ENCODE peak calls at places on chromosomes 12 and 14, in six cellular contexts. G is prostate gland, M is IMR-90, I is stomach, W is endothelial cell of umbilical vein, Z is body of pancreas. Q is an unnamed sample.

GRCh38 chr12:12017135-12017581 is 53.6 kb upstream of the BCL2L14 start:
- DNase-seq in G (peak), M (no peak), I (no peak), W (no peak), Z (no peak), Q (no peak)

GRCh38 chr14:74792249-74793039 is 29.3 kb downstream of the YLPM1 start:
- DNase-seq in G (no peak), M (peak), I (no peak), W (peak), Z (no peak), Q (no peak)

GRCh38 chr14:104219731-104220224 is 81.4 kb downstream of the KIF26A start:
- DNase-seq in G (no peak), M (no peak), I (no peak), W (no peak), Z (no peak), Q (no peak)

GRCh38 chr12:64669270-64669842 is 59.1 kb downstream of the RASSF3 start:
- DNase-seq in G (no peak), M (peak), I (peak), W (peak), Z (peak), Q (peak)

GRCh38 chr12:48441122-48441521 is 31.2 kb upstream of the ANP32D start:
- DNase-seq in G (no peak), M (no peak), I (no peak), W (peak), Z (no peak), Q (no peak)

GRCh38 chr12:121550974-121551631 is 29.7 kb downstream of the KDM2B start:
- DNase-seq in G (no peak), M (no peak), I (no peak), W (no peak), Z (no peak), Q (no peak)

GRCh38 chr12:69096669-69097364 is 142.6 kb upstream of the CPSF6 start:
- DNase-seq in G (no peak), M (no peak), I (no peak), W (peak), Z (no peak), Q (no peak)

GRCh38 chr12:94510128-94510527 is 50.5 kb upstream of the CEP83 start:
- DNase-seq in G (no peak), M (no peak), I (no peak), W (no peak), Z (no peak), Q (no peak)

GRCh38 chr12:5840900-5841299 is 104.2 kb downstream of the ANO2 start:
- DNase-seq in G (no peak), M (no peak), I (no peak), W (no peak), Z (no peak), Q (no peak)

GRCh38 chr12:123398177-123398916 is 14.4 kb downstream of the KMT5A start:
- DNase-seq in G (peak), M (peak), I (peak), W (peak), Z (peak), Q (peak)

GRCh38 chr12:96876966-96877365 is 30.1 kb upstream of the NEDD1 start:
- DNase-seq in G (no peak), M (peak), I (no peak), W (no peak), Z (no peak), Q (no peak)

GRCh38 chr12:49091056-49091835 is 3.4 kb downstream of the DHH start:
- DNase-seq in G (no peak), M (no peak), I (no peak), W (no peak), Z (no peak), Q (peak)

GRCh38 chr14:70641548-70642312 is at the start of gene TTC9:
- DNase-seq in G (no peak), M (no peak), I (peak), W (no peak), Z (peak), Q (peak)

GRCh38 chr14:88729159-88729558 is 63.6 kb downstream of the EML5 start:
- DNase-seq in G (no peak), M (peak), I (no peak), W (no peak), Z (no peak), Q (no peak)

GRCh38 chr12:76025601-76026575 is 5.7 kb downstream of the PHLDA1 start:
- DNase-seq in G (no peak), M (peak), I (no peak), W (peak), Z (no peak), Q (no peak)

GRCh38 chr14:101019974-101020710 is 116.6 kb upstream of the RTL1 start:
- DNase-seq in G (no peak), M (no peak), I (peak), W (no peak), Z (no peak), Q (no peak)

GRCh38 chr12:3168775-3169221 is 91.6 kb downstream of the TSPAN9 start:
- DNase-seq in G (peak), M (peak), I (no peak), W (no peak), Z (peak), Q (no peak)

GRCh38 chr14:52222901-52223300 is 44.6 kb upstream of the PTGDR start:
- DNase-seq in G (no peak), M (no peak), I (no peak), W (no peak), Z (no peak), Q (no peak)

GRCh38 chr12:100565987-100566545 is 7.4 kb upstream of the GAS2L3 start:
- DNase-seq in G (no peak), M (no peak), I (no peak), W (no peak), Z (no peak), Q (no peak)

GRCh38 chr12:128069359-128069997 is 197.5 kb upstream of the TMEM132C start:
- DNase-seq in G (peak), M (peak), I (no peak), W (peak), Z (peak), Q (peak)

GRCh38 chr12:82650627-82651337 is 35.9 kb upstream of the TMTC2 start:
- DNase-seq in G (no peak), M (no peak), I (peak), W (peak), Z (no peak), Q (no peak)

GRCh38 chr14:95507174-95507573 is 9.3 kb downstream of the SYNE3 start:
- DNase-seq in G (peak), M (peak), I (peak), W (peak), Z (peak), Q (peak)

GRCh38 chr14:101721951-101722661 is 39.4 kb upstream of the PPP2R5C start:
- DNase-seq in G (peak), M (no peak), I (peak), W (peak), Z (no peak), Q (no peak)

GRCh38 chr12:116813271-116814041 is 67.8 kb downstream of the HRK start:
- DNase-seq in G (no peak), M (peak), I (no peak), W (no peak), Z (no peak), Q (no peak)

GRCh38 chr12:125092872-125093680 is 27.8 kb downstream of the AACS start:
- DNase-seq in G (no peak), M (peak), I (peak), W (no peak), Z (peak), Q (no peak)

GRCh38 chr14:29926701-29927595 is 699 bp downstream of the PRKD1 start:
- DNase-seq in G (peak), M (peak), I (peak), W (peak), Z (peak), Q (no peak)

GRCh38 chr14:24801024-24801423 is 167.0 kb upstream of the GZMB start:
- DNase-seq in G (no peak), M (no peak), I (no peak), W (no peak), Z (no peak), Q (no peak)

GRCh38 chr14:38481939-38482678 is 226.2 kb upstream of the CLEC14A start:
- DNase-seq in G (no peak), M (peak), I (no peak), W (no peak), Z (no peak), Q (peak)

GRCh38 chr14:51846631-51847488 is 13.6 kb upstream of the GNG2 start:
- DNase-seq in G (no peak), M (peak), I (peak), W (peak), Z (peak), Q (peak)

GRCh38 chr12:124020398-124021024 is 47.5 kb downstream of the ZNF664 start:
- DNase-seq in G (no peak), M (no peak), I (no peak), W (no peak), Z (no peak), Q (no peak)

GRCh38 chr14:90177537-90178189 is 78.7 kb upstream of the PSMC1 start:
- DNase-seq in G (no peak), M (peak), I (no peak), W (no peak), Z (no peak), Q (no peak)

GRCh38 chr12:124361074-124361965 is 66.4 kb downstream of the RFLNA start:
- DNase-seq in G (no peak), M (no peak), I (no peak), W (no peak), Z (peak), Q (no peak)

GRCh38 chr14:59278111-59278510 is 89.6 kb downstream of the DAAM1 start:
- DNase-seq in G (no peak), M (peak), I (no peak), W (peak), Z (no peak), Q (no peak)

GRCh38 chr14:100306506-100307214 is 416 bp upstream of the SLC25A29 start:
- DNase-seq in G (peak), M (peak), I (peak), W (peak), Z (peak), Q (peak)

GRCh38 chr14:70023871-70024270 is 144.7 kb downstream of the SMOC1 start:
- DNase-seq in G (no peak), M (peak), I (no peak), W (no peak), Z (no peak), Q (no peak)

GRCh38 chr14:77154421-77154820 is 12.8 kb upstream of the ZDHHC22 start:
- DNase-seq in G (no peak), M (no peak), I (no peak), W (no peak), Z (no peak), Q (no peak)

GRCh38 chr12:102917026-102917787 is at the start of gene PAH:
- DNase-seq in G (no peak), M (no peak), I (peak), W (no peak), Z (peak), Q (no peak)

GRCh38 chr12:79858518-79858917 is 76.4 kb downstream of the PPP1R12A start:
- DNase-seq in G (no peak), M (peak), I (no peak), W (no peak), Z (no peak), Q (no peak)

GRCh38 chr14:75715926-75716780 is 55.1 kb downstream of the TTLL5 start:
- DNase-seq in G (no peak), M (peak), I (no peak), W (no peak), Z (no peak), Q (no peak)

GRCh38 chr12:91094036-91094660 is 17.1 kb downstream of the LUM start:
- DNase-seq in G (no peak), M (peak), I (no peak), W (peak), Z (no peak), Q (no peak)

GRCh38 chr12:1594045-1594294 is 411 bp downstream of the FBXL14 start:
- DNase-seq in G (peak), M (no peak), I (peak), W (no peak), Z (peak), Q (no peak)
- TF ChIP-seq POLR2A in G (peak), M (no peak), I (no peak), W (no peak), Z (no peak), Q (no peak)

DNA sequence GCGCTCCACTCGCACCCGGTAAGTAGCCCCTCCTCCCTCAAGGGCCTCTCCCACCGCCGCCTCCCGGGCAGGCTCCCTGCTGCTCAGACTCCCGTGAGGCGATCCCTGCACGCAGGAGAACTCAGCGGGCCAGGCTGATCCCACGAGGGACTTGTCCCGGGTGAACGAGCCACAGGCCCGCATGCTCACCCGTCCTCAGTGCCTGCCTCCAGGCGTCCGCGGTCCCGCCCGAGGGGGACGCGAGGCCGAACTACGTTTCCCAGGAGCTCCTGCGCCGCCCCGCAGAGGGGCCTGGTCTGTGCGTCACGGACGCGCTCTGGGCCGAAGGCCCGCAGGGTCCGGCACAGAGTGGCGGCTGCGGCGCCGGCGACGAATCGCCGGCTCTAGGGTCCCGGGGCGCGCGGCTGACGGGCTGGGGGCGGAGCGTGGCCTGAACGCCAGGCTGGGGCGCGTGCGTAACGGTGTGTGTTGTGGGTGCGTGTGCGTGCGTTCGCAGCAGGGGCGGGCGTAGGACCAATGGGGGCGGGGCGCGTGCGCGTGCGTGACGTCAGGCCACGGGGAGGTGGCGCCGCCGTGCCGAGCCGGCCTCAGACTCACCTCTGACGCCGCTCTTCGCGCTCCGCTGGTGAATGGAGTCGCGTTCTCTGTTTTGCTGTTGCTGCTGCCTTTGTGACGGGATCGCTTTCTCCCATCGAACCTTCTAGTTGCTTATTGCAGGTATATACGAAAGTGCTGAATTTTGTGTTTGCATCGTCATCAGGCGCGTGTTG is at the start of the genes ZNF10 and ZNF891:
- DNase-seq in G (peak), M (peak), I (peak), W (peak), Z (peak), Q (peak)
- TF ChIP-seq POLR2A in G (peak), M (peak), I (peak), W (peak), Z (peak), Q (peak)

GRCh38 chr12:50609292-50609874 is 104.6 kb downstream of the DIP2B start:
- DNase-seq in G (no peak), M (no peak), I (no peak), W (no peak), Z (no peak), Q (no peak)

GRCh38 chr12:50603817-50604639 is 99.2 kb downstream of the DIP2B start:
- DNase-seq in G (no peak), M (peak), I (no peak), W (peak), Z (peak), Q (no peak)

GRCh38 chr12:50604640-50604920 is 99.8 kb downstream of the DIP2B start:
- DNase-seq in G (no peak), M (no peak), I (no peak), W (no peak), Z (no peak), Q (no peak)

GRCh38 chr12:50610171-50610570 is 105.4 kb downstream of the DIP2B start:
- DNase-seq in G (no peak), M (no peak), I (no peak), W (peak), Z (no peak), Q (no peak)

DNA sequence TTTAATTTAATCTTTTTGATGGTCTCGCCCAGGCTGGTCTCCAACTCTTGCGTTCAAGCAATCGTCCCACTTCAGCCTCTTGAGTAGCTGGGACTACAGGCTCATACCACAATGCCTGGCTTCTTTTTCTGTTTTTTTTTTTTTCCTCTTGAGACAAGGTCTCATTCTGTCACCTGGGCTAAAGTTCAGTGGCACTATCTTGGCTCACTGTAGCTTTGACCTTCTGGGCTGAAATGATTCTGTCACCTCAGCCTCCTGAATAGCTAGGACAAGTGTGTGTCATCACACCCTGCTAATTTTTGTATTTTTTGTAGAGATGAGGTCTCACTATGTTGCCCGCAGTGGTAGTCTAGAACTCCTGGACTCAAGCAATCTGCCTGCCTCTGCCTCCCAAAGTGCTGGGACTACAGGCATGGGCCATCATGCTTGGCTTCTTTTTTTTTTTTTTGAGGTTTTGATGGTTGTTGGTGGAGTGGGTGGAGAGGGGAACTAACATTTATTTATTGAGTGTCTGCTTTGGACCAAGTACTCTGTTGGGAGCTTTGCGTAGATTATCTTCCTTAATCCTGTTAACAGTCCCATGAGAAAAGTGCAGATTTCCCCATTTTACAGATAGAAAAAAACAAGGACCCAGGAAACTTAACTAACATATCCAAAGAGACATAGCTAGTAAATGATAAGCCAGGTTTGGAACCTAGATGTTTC is 102.0 kb downstream of the DIP2B start:
- DNase-seq in G (no peak), M (no peak), I (no peak), W (no peak), Z (no peak), Q (no peak)
- TF ChIP-seq POLR2A in G (no peak), M (no peak), I (no peak), W (no peak), Z (no peak), Q (no peak)

GRCh38 chr12:50103767-50104321 is at the start of gene GPD1:
- DNase-seq in G (peak), M (peak), I (peak), W (no peak), Z (peak), Q (peak)
- TF ChIP-seq POLR2A in G (peak), M (no peak), I (no peak), W (no peak), Z (peak), Q (no peak)

GRCh38 chr14:78897443-78897842 is 727.3 kb downstream of the NRXN3 start:
- DNase-seq in G (no peak), M (no peak), I (no peak), W (no peak), Z (no peak), Q (no peak)
- TF ChIP-seq POLR2A in G (no peak), M (no peak), I (no peak), W (no peak), Z (no peak), Q (no peak)

GRCh38 chr12:54360717-54361456 is 3.4 kb downstream of the GPR84 start:
- DNase-seq in G (peak), M (peak), I (peak), W (peak), Z (peak), Q (peak)

GRCh38 chr12:54359762-54360351 is 4.4 kb downstream of the GPR84 start:
- DNase-seq in G (no peak), M (no peak), I (no peak), W (no peak), Z (no peak), Q (no peak)

GRCh38 chr12:54358620-54358944 is 5.7 kb downstream of the GPR84 start:
- DNase-seq in G (no peak), M (no peak), I (no peak), W (no peak), Z (no peak), Q (no peak)

GRCh38 chr12:54357802-54358619 is 6.3 kb downstream of the GPR84 start:
- DNase-seq in G (no peak), M (no peak), I (no peak), W (peak), Z (no peak), Q (no peak)

GRCh38 chr12:54358945-54359761 is 5.1 kb downstream of the GPR84 start:
- DNase-seq in G (peak), M (peak), I (peak), W (peak), Z (peak), Q (peak)
- TF ChIP-seq POLR2A in G (peak), M (peak), I (no peak), W (peak), Z (peak), Q (no peak)

GRCh38 chr12:112243255-112243965 is 118.0 kb downstream of the TRAFD1 start:
- DNase-seq in G (no peak), M (no peak), I (no peak), W (no peak), Z (no peak), Q (no peak)

GRCh38 chr12:112239881-112240280 is 114.5 kb downstream of the TRAFD1 start:
- DNase-seq in G (no peak), M (no peak), I (no peak), W (no peak), Z (no peak), Q (no peak)

GRCh38 chr12:112239020-112239419 is 113.7 kb downstream of the TRAFD1 start:
- DNase-seq in G (no peak), M (no peak), I (no peak), W (no peak), Z (no peak), Q (no peak)

GRCh38 chr12:112236786-112237185 is 111.4 kb downstream of the TRAFD1 start:
- DNase-seq in G (no peak), M (no peak), I (no peak), W (no peak), Z (no peak), Q (no peak)

DNA sequence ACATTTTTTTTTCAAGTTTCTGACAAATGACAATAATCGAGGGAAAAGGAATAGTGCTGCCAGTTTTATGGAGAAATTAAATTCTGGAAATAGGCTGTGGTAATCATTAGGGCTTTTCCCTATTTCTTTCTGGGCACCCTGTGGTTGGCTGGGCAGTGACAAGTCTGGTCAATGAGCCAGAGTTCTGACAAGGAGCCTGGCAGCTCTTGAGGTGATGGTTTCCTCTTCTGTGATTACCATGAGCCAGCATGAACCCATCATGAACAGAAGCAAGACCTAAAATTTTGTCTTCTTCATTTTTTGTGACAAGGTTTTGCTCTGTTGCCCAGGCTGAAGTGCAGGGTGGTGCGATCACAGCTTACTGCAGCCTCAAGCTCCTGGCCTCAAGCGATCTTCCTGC is 115.8 kb downstream of the TRAFD1 start:
- DNase-seq in G (no peak), M (no peak), I (no peak), W (no peak), Z (no peak), Q (no peak)
- TF ChIP-seq POLR2A in G (no peak), M (no peak), I (no peak), W (no peak), Z (no peak), Q (no peak)

GRCh38 chr14:49692895-49693737 is at the start of gene KLHDC1:
- DNase-seq in G (peak), M (peak), I (peak), W (peak), Z (peak), Q (peak)
- TF ChIP-seq POLR2A in G (peak), M (peak), I (peak), W (peak), Z (peak), Q (peak)

Q was measured in erythroblast.